ENCODE peak calls at places on chromosomes 7 and 10, in ten cellular contexts. One of them, this sample, is unnamed.

GRCh38 chr10:125203186-125203800 is 42.9 kb upstream of the CTBP2 start:
- DNase-seq in PC-9: no peak
- DNase-seq in natural killer cell treated with Interleukin-12 subunit alpha and Interleukin-12 subunit beta and Interleukin-15 and Interleukin-18, amount 100 ng/mL, for 72 hours: no peak
- DNase-seq in Daoy: no peak
- DNase-seq in body of pancreas: no peak
- DNase-seq in tibial artery: no peak
- DNase-seq in stimulated activated CD8-positive, alpha-beta memory T cell treated with anti-CD3 and anti-CD28 coated beads, Interleukin-7, amount 100 ng/mL, for 1 hour: no peak
- DNase-seq in LoVo: no peak
- DNase-seq in epithelial cell of esophagus: no peak
- DNase-seq in AML-193: no peak
- DNase-seq in this sample: no peak

GRCh38 chr10:52551036-52551435 is 221.5 kb downstream of the MBL2 start:
- DNase-seq in AML-193: no peak
- DNase-seq in Daoy: no peak
- DNase-seq in PC-9: no peak
- DNase-seq in stimulated activated CD8-positive, alpha-beta memory T cell treated with anti-CD3 and anti-CD28 coated beads, Interleukin-7, amount 100 ng/mL, for 1 hour: no peak
- DNase-seq in body of pancreas: no peak
- DNase-seq in tibial artery: no peak
- DNase-seq in LoVo: no peak
- DNase-seq in epithelial cell of esophagus: no peak
- DNase-seq in natural killer cell treated with Interleukin-12 subunit alpha and Interleukin-12 subunit beta and Interleukin-15 and Interleukin-18, amount 100 ng/mL, for 72 hours: no peak
- DNase-seq in this sample: no peak

GRCh38 chr7:23696916-23697441 is 13.0 kb upstream of the STK31 start:
- DNase-seq in body of pancreas: peak; percentile 57
- DNase-seq in LoVo: peak; percentile 75
- DNase-seq in tibial artery: peak; percentile 71
- DNase-seq in natural killer cell treated with Interleukin-12 subunit alpha and Interleukin-12 subunit beta and Interleukin-15 and Interleukin-18, amount 100 ng/mL, for 72 hours: no peak
- DNase-seq in epithelial cell of esophagus: peak; percentile 71
- DNase-seq in stimulated activated CD8-positive, alpha-beta memory T cell treated with anti-CD3 and anti-CD28 coated beads, Interleukin-7, amount 100 ng/mL, for 1 hour: no peak
- DNase-seq in Daoy: peak; percentile 91
- DNase-seq in PC-9: peak; percentile 69
- DNase-seq in AML-193: no peak
- DNase-seq in this sample: peak; percentile 84

GRCh38 chr7:74344128-74344496 is 54.9 kb downstream of the CLIP2 start:
- DNase-seq in AML-193: no peak
- DNase-seq in tibial artery: no peak
- DNase-seq in natural killer cell treated with Interleukin-12 subunit alpha and Interleukin-12 subunit beta and Interleukin-15 and Interleukin-18, amount 100 ng/mL, for 72 hours: no peak
- DNase-seq in stimulated activated CD8-positive, alpha-beta memory T cell treated with anti-CD3 and anti-CD28 coated beads, Interleukin-7, amount 100 ng/mL, for 1 hour: no peak
- DNase-seq in PC-9: peak; percentile 62
- DNase-seq in Daoy: peak; percentile 85
- DNase-seq in body of pancreas: no peak
- DNase-seq in epithelial cell of esophagus: no peak
- DNase-seq in LoVo: no peak
- DNase-seq in this sample: no peak

GRCh38 chr10:45557275-45557905 is 115.2 kb downstream of the ZFAND4 start:
- DNase-seq in LoVo: no peak
- DNase-seq in tibial artery: no peak
- DNase-seq in natural killer cell treated with Interleukin-12 subunit alpha and Interleukin-12 subunit beta and Interleukin-15 and Interleukin-18, amount 100 ng/mL, for 72 hours: peak; percentile 75
- DNase-seq in body of pancreas: no peak
- DNase-seq in stimulated activated CD8-positive, alpha-beta memory T cell treated with anti-CD3 and anti-CD28 coated beads, Interleukin-7, amount 100 ng/mL, for 1 hour: no peak
- DNase-seq in Daoy: peak; percentile 15
- DNase-seq in AML-193: peak; percentile 71
- DNase-seq in epithelial cell of esophagus: no peak
- DNase-seq in PC-9: no peak
- DNase-seq in this sample: no peak

GRCh38 chr7:46478046-46478445 is 557.0 kb upstream of the IGFBP3 start:
- DNase-seq in PC-9: no peak
- DNase-seq in AML-193: no peak
- DNase-seq in Daoy: peak; percentile 84
- DNase-seq in epithelial cell of esophagus: no peak
- DNase-seq in tibial artery: no peak
- DNase-seq in body of pancreas: no peak
- DNase-seq in LoVo: peak; percentile 41
- DNase-seq in natural killer cell treated with Interleukin-12 subunit alpha and Interleukin-12 subunit beta and Interleukin-15 and Interleukin-18, amount 100 ng/mL, for 72 hours: no peak
- DNase-seq in stimulated activated CD8-positive, alpha-beta memory T cell treated with anti-CD3 and anti-CD28 coated beads, Interleukin-7, amount 100 ng/mL, for 1 hour: no peak
- DNase-seq in this sample: no peak

GRCh38 chr7:131157530-131158243 is 170.0 kb upstream of the MKLN1 start:
- DNase-seq in epithelial cell of esophagus: no peak
- DNase-seq in stimulated activated CD8-positive, alpha-beta memory T cell treated with anti-CD3 and anti-CD28 coated beads, Interleukin-7, amount 100 ng/mL, for 1 hour: no peak
- DNase-seq in Daoy: no peak
- DNase-seq in natural killer cell treated with Interleukin-12 subunit alpha and Interleukin-12 subunit beta and Interleukin-15 and Interleukin-18, amount 100 ng/mL, for 72 hours: no peak
- DNase-seq in PC-9: no peak
- DNase-seq in AML-193: no peak
- DNase-seq in LoVo: no peak
- DNase-seq in tibial artery: peak; percentile 70
- DNase-seq in body of pancreas: peak; percentile 68
- DNase-seq in this sample: no peak

GRCh38 chr10:105063796-105064195 is 422.7 kb downstream of the SORCS3 start:
- DNase-seq in stimulated activated CD8-positive, alpha-beta memory T cell treated with anti-CD3 and anti-CD28 coated beads, Interleukin-7, amount 100 ng/mL, for 1 hour: no peak
- DNase-seq in PC-9: peak; percentile 0
- DNase-seq in AML-193: no peak
- DNase-seq in LoVo: peak; percentile 19
- DNase-seq in tibial artery: no peak
- DNase-seq in Daoy: no peak
- DNase-seq in body of pancreas: peak; percentile 73
- DNase-seq in natural killer cell treated with Interleukin-12 subunit alpha and Interleukin-12 subunit beta and Interleukin-15 and Interleukin-18, amount 100 ng/mL, for 72 hours: no peak
- DNase-seq in epithelial cell of esophagus: peak; percentile 55
- DNase-seq in this sample: peak; percentile 3

GRCh38 chr7:25891591-25891990 is 260.4 kb upstream of the NFE2L3 start:
- DNase-seq in epithelial cell of esophagus: no peak
- DNase-seq in tibial artery: no peak
- DNase-seq in natural killer cell treated with Interleukin-12 subunit alpha and Interleukin-12 subunit beta and Interleukin-15 and Interleukin-18, amount 100 ng/mL, for 72 hours: no peak
- DNase-seq in body of pancreas: no peak
- DNase-seq in PC-9: no peak
- DNase-seq in Daoy: no peak
- DNase-seq in stimulated activated CD8-positive, alpha-beta memory T cell treated with anti-CD3 and anti-CD28 coated beads, Interleukin-7, amount 100 ng/mL, for 1 hour: no peak
- DNase-seq in LoVo: peak; percentile 30
- DNase-seq in AML-193: no peak
- DNase-seq in this sample: no peak

GRCh38 chr7:40133561-40134427 is 628 bp downstream of the MPLKIP start:
- DNase-seq in epithelial cell of esophagus: peak; percentile 15
- DNase-seq in body of pancreas: no peak
- DNase-seq in LoVo: no peak
- DNase-seq in tibial artery: no peak
- DNase-seq in natural killer cell treated with Interleukin-12 subunit alpha and Interleukin-12 subunit beta and Interleukin-15 and Interleukin-18, amount 100 ng/mL, for 72 hours: no peak
- DNase-seq in PC-9: no peak
- DNase-seq in Daoy: peak; percentile 30
- DNase-seq in AML-193: peak; percentile 17
- DNase-seq in stimulated activated CD8-positive, alpha-beta memory T cell treated with anti-CD3 and anti-CD28 coated beads, Interleukin-7, amount 100 ng/mL, for 1 hour: no peak
- DNase-seq in this sample: no peak

GRCh38 chr10:33010132-33011037 is 52.4 kb upstream of the ITGB1 start:
- DNase-seq in PC-9: peak; percentile 75
- DNase-seq in AML-193: no peak
- DNase-seq in stimulated activated CD8-positive, alpha-beta memory T cell treated with anti-CD3 and anti-CD28 coated beads, Interleukin-7, amount 100 ng/mL, for 1 hour: no peak
- DNase-seq in epithelial cell of esophagus: peak; percentile 82
- DNase-seq in natural killer cell treated with Interleukin-12 subunit alpha and Interleukin-12 subunit beta and Interleukin-15 and Interleukin-18, amount 100 ng/mL, for 72 hours: no peak
- DNase-seq in body of pancreas: no peak
- DNase-seq in LoVo: peak; percentile 84
- DNase-seq in tibial artery: no peak
- DNase-seq in Daoy: peak; percentile 90
- DNase-seq in this sample: peak; percentile 83

GRCh38 chr7:682810-683209 is 43.7 kb upstream of the DNAAF5 start:
- DNase-seq in AML-193: no peak
- DNase-seq in stimulated activated CD8-positive, alpha-beta memory T cell treated with anti-CD3 and anti-CD28 coated beads, Interleukin-7, amount 100 ng/mL, for 1 hour: no peak
- DNase-seq in body of pancreas: no peak
- DNase-seq in LoVo: no peak
- DNase-seq in natural killer cell treated with Interleukin-12 subunit alpha and Interleukin-12 subunit beta and Interleukin-15 and Interleukin-18, amount 100 ng/mL, for 72 hours: no peak
- DNase-seq in epithelial cell of esophagus: no peak
- DNase-seq in Daoy: no peak
- DNase-seq in tibial artery: peak; percentile 35
- DNase-seq in PC-9: no peak
- DNase-seq in this sample: no peak

GRCh38 chr10:103921750-103922195 is 3.8 kb upstream of the STN1 start:
- DNase-seq in Daoy: no peak
- DNase-seq in tibial artery: no peak
- DNase-seq in PC-9: no peak
- DNase-seq in natural killer cell treated with Interleukin-12 subunit alpha and Interleukin-12 subunit beta and Interleukin-15 and Interleukin-18, amount 100 ng/mL, for 72 hours: no peak
- DNase-seq in LoVo: no peak
- DNase-seq in AML-193: peak; percentile 86
- DNase-seq in stimulated activated CD8-positive, alpha-beta memory T cell treated with anti-CD3 and anti-CD28 coated beads, Interleukin-7, amount 100 ng/mL, for 1 hour: no peak
- DNase-seq in body of pancreas: no peak
- DNase-seq in epithelial cell of esophagus: peak; percentile 46
- DNase-seq in this sample: peak; percentile 36

GRCh38 chr7:88226886-88227516 is 7.2 kb upstream of the SRI start:
- DNase-seq in body of pancreas: peak; percentile 63
- DNase-seq in LoVo: peak; percentile 97
- DNase-seq in Daoy: peak; percentile 49
- DNase-seq in tibial artery: no peak
- DNase-seq in natural killer cell treated with Interleukin-12 subunit alpha and Interleukin-12 subunit beta and Interleukin-15 and Interleukin-18, amount 100 ng/mL, for 72 hours: no peak
- DNase-seq in stimulated activated CD8-positive, alpha-beta memory T cell treated with anti-CD3 and anti-CD28 coated beads, Interleukin-7, amount 100 ng/mL, for 1 hour: no peak
- DNase-seq in AML-193: peak; percentile 42
- DNase-seq in PC-9: peak; percentile 83
- DNase-seq in epithelial cell of esophagus: peak; percentile 93
- DNase-seq in this sample: peak; percentile 55

GRCh38 chr7:157271991-157272324 is 64.8 kb upstream of the DNAJB6 start:
- DNase-seq in LoVo: no peak
- DNase-seq in epithelial cell of esophagus: peak; percentile 98
- DNase-seq in body of pancreas: peak; percentile 84
- DNase-seq in AML-193: no peak
- DNase-seq in stimulated activated CD8-positive, alpha-beta memory T cell treated with anti-CD3 and anti-CD28 coated beads, Interleukin-7, amount 100 ng/mL, for 1 hour: no peak
- DNase-seq in natural killer cell treated with Interleukin-12 subunit alpha and Interleukin-12 subunit beta and Interleukin-15 and Interleukin-18, amount 100 ng/mL, for 72 hours: no peak
- DNase-seq in Daoy: peak; percentile 88
- DNase-seq in PC-9: no peak
- DNase-seq in tibial artery: peak; percentile 96
- DNase-seq in this sample: no peak

GRCh38 chr7:1883031-1883761 is 213.1 kb downstream of the ELFN1 start:
- DNase-seq in Daoy: peak; percentile 96
- DNase-seq in natural killer cell treated with Interleukin-12 subunit alpha and Interleukin-12 subunit beta and Interleukin-15 and Interleukin-18, amount 100 ng/mL, for 72 hours: no peak
- DNase-seq in tibial artery: no peak
- DNase-seq in PC-9: peak; percentile 90
- DNase-seq in stimulated activated CD8-positive, alpha-beta memory T cell treated with anti-CD3 and anti-CD28 coated beads, Interleukin-7, amount 100 ng/mL, for 1 hour: no peak
- DNase-seq in AML-193: no peak
- DNase-seq in epithelial cell of esophagus: peak; percentile 82
- DNase-seq in LoVo: peak; percentile 48
- DNase-seq in body of pancreas: no peak
- DNase-seq in this sample: peak; percentile 55

GRCh38 chr10:45294681-45295080 is 20.7 kb downstream of the OR13A1 start:
- DNase-seq in epithelial cell of esophagus: no peak
- DNase-seq in body of pancreas: no peak
- DNase-seq in stimulated activated CD8-positive, alpha-beta memory T cell treated with anti-CD3 and anti-CD28 coated beads, Interleukin-7, amount 100 ng/mL, for 1 hour: no peak
- DNase-seq in Daoy: no peak
- DNase-seq in natural killer cell treated with Interleukin-12 subunit alpha and Interleukin-12 subunit beta and Interleukin-15 and Interleukin-18, amount 100 ng/mL, for 72 hours: no peak
- DNase-seq in LoVo: no peak
- DNase-seq in PC-9: no peak
- DNase-seq in tibial artery: no peak
- DNase-seq in AML-193: no peak
- DNase-seq in this sample: no peak

GRCh38 chr10:119401671-119402395 is 140.7 kb downstream of the RGS10 start:
- DNase-seq in tibial artery: peak; percentile 84
- DNase-seq in natural killer cell treated with Interleukin-12 subunit alpha and Interleukin-12 subunit beta and Interleukin-15 and Interleukin-18, amount 100 ng/mL, for 72 hours: no peak
- DNase-seq in stimulated activated CD8-positive, alpha-beta memory T cell treated with anti-CD3 and anti-CD28 coated beads, Interleukin-7, amount 100 ng/mL, for 1 hour: no peak
- DNase-seq in body of pancreas: no peak
- DNase-seq in AML-193: no peak
- DNase-seq in Daoy: peak; percentile 93
- DNase-seq in epithelial cell of esophagus: peak; percentile 77
- DNase-seq in PC-9: peak; percentile 25
- DNase-seq in LoVo: peak; percentile 59
- DNase-seq in this sample: no peak

GRCh38 chr7:149291036-149291835 is 29.2 kb downstream of the ZNF783 start:
- DNase-seq in stimulated activated CD8-positive, alpha-beta memory T cell treated with anti-CD3 and anti-CD28 coated beads, Interleukin-7, amount 100 ng/mL, for 1 hour: no peak
- DNase-seq in AML-193: no peak
- DNase-seq in LoVo: no peak
- DNase-seq in tibial artery: no peak
- DNase-seq in epithelial cell of esophagus: no peak
- DNase-seq in natural killer cell treated with Interleukin-12 subunit alpha and Interleukin-12 subunit beta and Interleukin-15 and Interleukin-18, amount 100 ng/mL, for 72 hours: no peak
- DNase-seq in Daoy: no peak
- DNase-seq in PC-9: no peak
- DNase-seq in body of pancreas: no peak
- DNase-seq in this sample: no peak

GRCh38 chr10:115772606-115773005 is 500.4 kb downstream of the GFRA1 start:
- DNase-seq in Daoy: peak; percentile 43
- DNase-seq in stimulated activated CD8-positive, alpha-beta memory T cell treated with anti-CD3 and anti-CD28 coated beads, Interleukin-7, amount 100 ng/mL, for 1 hour: no peak
- DNase-seq in body of pancreas: no peak
- DNase-seq in PC-9: no peak
- DNase-seq in epithelial cell of esophagus: peak; percentile 49
- DNase-seq in natural killer cell treated with Interleukin-12 subunit alpha and Interleukin-12 subunit beta and Interleukin-15 and Interleukin-18, amount 100 ng/mL, for 72 hours: no peak
- DNase-seq in AML-193: no peak
- DNase-seq in tibial artery: no peak
- DNase-seq in LoVo: no peak
- DNase-seq in this sample: no peak

GRCh38 chr7:99618726-99619125 is 2.0 kb downstream of the ZSCAN25 start:
- DNase-seq in tibial artery: peak; percentile 20
- DNase-seq in LoVo: no peak
- DNase-seq in Daoy: peak; percentile 75
- DNase-seq in stimulated activated CD8-positive, alpha-beta memory T cell treated with anti-CD3 and anti-CD28 coated beads, Interleukin-7, amount 100 ng/mL, for 1 hour: no peak
- DNase-seq in AML-193: no peak
- DNase-seq in PC-9: peak; percentile 52
- DNase-seq in natural killer cell treated with Interleukin-12 subunit alpha and Interleukin-12 subunit beta and Interleukin-15 and Interleukin-18, amount 100 ng/mL, for 72 hours: no peak
- DNase-seq in epithelial cell of esophagus: peak; percentile 96
- DNase-seq in body of pancreas: no peak
- DNase-seq in this sample: no peak

GRCh38 chr10:107442035-107442505 is 277.6 kb upstream of the SORCS1 start:
- DNase-seq in epithelial cell of esophagus: peak; percentile 76
- DNase-seq in stimulated activated CD8-positive, alpha-beta memory T cell treated with anti-CD3 and anti-CD28 coated beads, Interleukin-7, amount 100 ng/mL, for 1 hour: no peak
- DNase-seq in LoVo: no peak
- DNase-seq in AML-193: no peak
- DNase-seq in natural killer cell treated with Interleukin-12 subunit alpha and Interleukin-12 subunit beta and Interleukin-15 and Interleukin-18, amount 100 ng/mL, for 72 hours: no peak
- DNase-seq in tibial artery: no peak
- DNase-seq in body of pancreas: no peak
- DNase-seq in PC-9: no peak
- DNase-seq in Daoy: no peak
- DNase-seq in this sample: no peak

GRCh38 chr10:83075395-83076072 is 1063.8 kb upstream of the GHITM start:
- DNase-seq in stimulated activated CD8-positive, alpha-beta memory T cell treated with anti-CD3 and anti-CD28 coated beads, Interleukin-7, amount 100 ng/mL, for 1 hour: no peak
- DNase-seq in AML-193: no peak
- DNase-seq in tibial artery: no peak
- DNase-seq in LoVo: no peak
- DNase-seq in epithelial cell of esophagus: no peak
- DNase-seq in natural killer cell treated with Interleukin-12 subunit alpha and Interleukin-12 subunit beta and Interleukin-15 and Interleukin-18, amount 100 ng/mL, for 72 hours: no peak
- DNase-seq in Daoy: no peak
- DNase-seq in body of pancreas: no peak
- DNase-seq in PC-9: no peak
- DNase-seq in this sample: no peak

GRCh38 chr10:31526681-31527080 is 207.7 kb downstream of the ZEB1 start:
- DNase-seq in stimulated activated CD8-positive, alpha-beta memory T cell treated with anti-CD3 and anti-CD28 coated beads, Interleukin-7, amount 100 ng/mL, for 1 hour: no peak
- DNase-seq in tibial artery: no peak
- DNase-seq in LoVo: no peak
- DNase-seq in AML-193: no peak
- DNase-seq in PC-9: no peak
- DNase-seq in epithelial cell of esophagus: peak; percentile 10
- DNase-seq in body of pancreas: no peak
- DNase-seq in natural killer cell treated with Interleukin-12 subunit alpha and Interleukin-12 subunit beta and Interleukin-15 and Interleukin-18, amount 100 ng/mL, for 72 hours: no peak
- DNase-seq in Daoy: peak; percentile 1
- DNase-seq in this sample: no peak

GRCh38 chr7:45876519-45876918 is 3.6 kb upstream of the CCDC201 start:
- DNase-seq in PC-9: no peak
- DNase-seq in natural killer cell treated with Interleukin-12 subunit alpha and Interleukin-12 subunit beta and Interleukin-15 and Interleukin-18, amount 100 ng/mL, for 72 hours: no peak
- DNase-seq in body of pancreas: no peak
- DNase-seq in epithelial cell of esophagus: no peak
- DNase-seq in LoVo: no peak
- DNase-seq in tibial artery: no peak
- DNase-seq in Daoy: no peak
- DNase-seq in stimulated activated CD8-positive, alpha-beta memory T cell treated with anti-CD3 and anti-CD28 coated beads, Interleukin-7, amount 100 ng/mL, for 1 hour: no peak
- DNase-seq in AML-193: no peak
- DNase-seq in this sample: no peak

GRCh38 chr10:114259825-114260224 is 20.8 kb downstream of the VWA2 start:
- DNase-seq in PC-9: no peak
- DNase-seq in body of pancreas: no peak
- DNase-seq in stimulated activated CD8-positive, alpha-beta memory T cell treated with anti-CD3 and anti-CD28 coated beads, Interleukin-7, amount 100 ng/mL, for 1 hour: no peak
- DNase-seq in AML-193: no peak
- DNase-seq in epithelial cell of esophagus: no peak
- DNase-seq in LoVo: no peak
- DNase-seq in tibial artery: no peak
- DNase-seq in natural killer cell treated with Interleukin-12 subunit alpha and Interleukin-12 subunit beta and Interleukin-15 and Interleukin-18, amount 100 ng/mL, for 72 hours: no peak
- DNase-seq in Daoy: no peak
- DNase-seq in this sample: no peak

GRCh38 chr7:155466814-155467675 is 9.1 kb downstream of the EN2 start:
- DNase-seq in AML-193: no peak
- DNase-seq in LoVo: no peak
- DNase-seq in natural killer cell treated with Interleukin-12 subunit alpha and Interleukin-12 subunit beta and Interleukin-15 and Interleukin-18, amount 100 ng/mL, for 72 hours: peak; percentile 59
- DNase-seq in PC-9: no peak
- DNase-seq in Daoy: peak; percentile 91
- DNase-seq in stimulated activated CD8-positive, alpha-beta memory T cell treated with anti-CD3 and anti-CD28 coated beads, Interleukin-7, amount 100 ng/mL, for 1 hour: no peak
- DNase-seq in tibial artery: no peak
- DNase-seq in body of pancreas: no peak
- DNase-seq in epithelial cell of esophagus: no peak
- DNase-seq in this sample: no peak

GRCh38 chr10:58513189-58514101 is 773 bp downstream of the BICC1 start:
- DNase-seq in tibial artery: peak; percentile 76
- DNase-seq in stimulated activated CD8-positive, alpha-beta memory T cell treated with anti-CD3 and anti-CD28 coated beads, Interleukin-7, amount 100 ng/mL, for 1 hour: no peak
- DNase-seq in PC-9: no peak
- DNase-seq in LoVo: peak; percentile 9
- DNase-seq in body of pancreas: peak; percentile 36
- DNase-seq in AML-193: no peak
- DNase-seq in natural killer cell treated with Interleukin-12 subunit alpha and Interleukin-12 subunit beta and Interleukin-15 and Interleukin-18, amount 100 ng/mL, for 72 hours: no peak
- DNase-seq in epithelial cell of esophagus: peak; percentile 35
- DNase-seq in Daoy: peak; percentile 63
- DNase-seq in this sample: peak; percentile 82

This sample was measured in Calu3.